ENCODE peak calls at places on chromosomes 11 and 22, in ten cellular contexts. P, G, O, T, Q, N, X, L, Z and U are unnamed samples.

GRCh38 chr11:88335284-88335683 is 2.3 kb downstream of the CTSC start:
- DNase-seq in P (no peak), G (no peak), O (no peak), T (no peak), Q (no peak), N (no peak), X (no peak), L (no peak), Z (no peak), U (no peak)

GRCh38 chr11:14310696-14311095 is 48.3 kb downstream of the RRAS2 start:
- DNase-seq in P (no peak), G (no peak), O (no peak), T (no peak), Q (no peak), N (peak; percentile 50), X (no peak), L (peak; percentile 81), Z (no peak), U (no peak)

GRCh38 chr11:133841279-133842043 is 3.9 kb downstream of the SPATA19 start:
- DNase-seq in P (no peak), G (no peak), O (no peak), T (no peak), Q (no peak), N (no peak), X (no peak), L (no peak), Z (no peak), U (no peak)

GRCh38 chr22:46070722-46071450 is 79.4 kb upstream of the PPARA start:
- DNase-seq in P (peak; percentile 64), G (peak; percentile 59), O (peak; percentile 83), T (peak; percentile 89), Q (peak; percentile 69), N (peak; percentile 60), X (peak; percentile 80), L (peak; percentile 89), Z (peak; percentile 73), U (peak; percentile 68)

GRCh38 chr11:64028398-64029115 is 7.2 kb upstream of the FLRT1 start:
- DNase-seq in P (no peak), G (peak; percentile 24), O (no peak), T (no peak), Q (no peak), N (peak; percentile 47), X (peak; percentile 93), L (peak; percentile 26), Z (peak; percentile 96), U (no peak)

GRCh38 chr11:14308114-14308896 is 50.7 kb downstream of the RRAS2 start:
- DNase-seq in P (no peak), G (peak; percentile 71), O (no peak), T (no peak), Q (no peak), N (peak; percentile 83), X (no peak), L (peak; percentile 66), Z (peak; percentile 53), U (no peak)

GRCh38 chr22:50672471-50673230 is at the start of gene SHANK3:
- DNase-seq in P (peak; percentile 80), G (no peak), O (peak; percentile 66), T (no peak), Q (peak; percentile 21), N (no peak), X (peak; percentile 48), L (no peak), Z (no peak), U (no peak)

GRCh38 chr11:108938604-108939003 is 273.7 kb downstream of the DDX10 start:
- DNase-seq in P (no peak), G (no peak), O (no peak), T (no peak), Q (no peak), N (no peak), X (no peak), L (peak; percentile 47), Z (no peak), U (no peak)

GRCh38 chr11:3849297-3849874 is 6.1 kb upstream of the STIM1 start:
- DNase-seq in P (no peak), G (peak; percentile 58), O (no peak), T (no peak), Q (no peak), N (peak; percentile 65), X (peak; percentile 57), L (peak; percentile 75), Z (peak; percentile 55), U (peak; percentile 56)

GRCh38 chr11:128448487-128448886 is 138.9 kb downstream of the ETS1 start:
- DNase-seq in P (no peak), G (no peak), O (no peak), T (no peak), Q (no peak), N (peak; percentile 89), X (peak; percentile 77), L (peak; percentile 59), Z (no peak), U (peak; percentile 86)
- TF ChIP-seq CTCF in P (no peak), G (no peak), O (no peak), T (no peak), Q (no peak), N (peak; percentile 23), X (peak; percentile 41), L (no peak), Z (no peak), U (no peak)

GRCh38 chr11:69053169-69053477 is 4.4 kb downstream of the TPCN2 start:
- DNase-seq in P (no peak), G (no peak), O (no peak), T (no peak), Q (no peak), N (no peak), X (no peak), L (no peak), Z (no peak), U (no peak)

GRCh38 chr11:69053546-69054396 is 5.0 kb downstream of the TPCN2 start:
- DNase-seq in P (no peak), G (no peak), O (no peak), T (no peak), Q (no peak), N (no peak), X (no peak), L (no peak), Z (no peak), U (no peak)

GRCh38 chr11:69051381-69052342 is 2.9 kb downstream of the TPCN2 start:
- DNase-seq in P (peak; percentile 76), G (no peak), O (no peak), T (no peak), Q (no peak), N (no peak), X (no peak), L (no peak), Z (no peak), U (no peak)

GRCh38 chr11:69050592-69051380 is 2.1 kb downstream of the TPCN2 start:
- DNase-seq in P (no peak), G (no peak), O (no peak), T (no peak), Q (no peak), N (no peak), X (no peak), L (no peak), Z (no peak), U (no peak)

GRCh38 chr11:69052343-69053168 is 3.8 kb downstream of the TPCN2 start:
- DNase-seq in P (no peak), G (no peak), O (no peak), T (no peak), Q (no peak), N (no peak), X (no peak), L (no peak), Z (no peak), U (no peak)
- H3K4me3 ChIP-seq in P (no peak overlapping the region), G (no peak overlapping the region), O (no peak overlapping the region), T (no peak overlapping the region), Q (no peak overlapping the region), N (no peak overlapping the region), X (no peak overlapping the region), L (no peak overlapping the region), Z (no peak overlapping the region), U (no peak overlapping the region)

GRCh38 chr11:102253018-102253775 is 64.1 kb upstream of the BIRC3 start:
- DNase-seq in P (no peak), G (no peak), O (no peak), T (no peak), Q (no peak), N (no peak), X (peak; percentile 71), L (no peak), Z (no peak), U (peak; percentile 48)

GRCh38 chr11:102256251-102256650 is 61.0 kb upstream of the BIRC3 start:
- DNase-seq in P (no peak), G (peak; percentile 55), O (no peak), T (no peak), Q (no peak), N (peak; percentile 80), X (no peak), L (peak; percentile 81), Z (no peak), U (no peak)

GRCh38 chr11:102251423-102251822 is 65.9 kb upstream of the BIRC3 start:
- DNase-seq in P (no peak), G (no peak), O (no peak), T (no peak), Q (no peak), N (no peak), X (no peak), L (no peak), Z (no peak), U (no peak)

GRCh38 chr11:102252339-102252891 is 64.9 kb upstream of the BIRC3 start:
- DNase-seq in P (no peak), G (no peak), O (no peak), T (no peak), Q (no peak), N (no peak), X (no peak), L (peak; percentile 66), Z (no peak), U (no peak)

GRCh38 chr11:102254047-102254446 is 63.2 kb upstream of the BIRC3 start:
- DNase-seq in P (no peak), G (no peak), O (no peak), T (no peak), Q (no peak), N (no peak), X (peak; percentile 63), L (peak; percentile 34), Z (peak; percentile 40), U (no peak)
- TF ChIP-seq CTCF in P (peak; percentile 10), G (no peak), O (no peak), T (peak; percentile 28), Q (no peak), N (peak; percentile 44), X (peak; percentile 73), L (no peak), Z (peak; percentile 59), U (no peak)

GRCh38 chr22:38081941-38082828 is 1.8 kb downstream of the SLC16A8 start:
- DNase-seq in P (no peak), G (no peak), O (peak; percentile 13), T (no peak), Q (no peak), N (no peak), X (peak; percentile 67), L (no peak), Z (no peak), U (no peak)

GRCh38 chr22:38080847-38081635 is 2.9 kb downstream of the SLC16A8 start:
- DNase-seq in P (no peak), G (peak; percentile 24), O (no peak), T (no peak), Q (no peak), N (peak; percentile 30), X (peak; percentile 82), L (peak; percentile 66), Z (peak; percentile 74), U (peak; percentile 41)

GRCh38 chr22:38081636-38081940 is 2.4 kb downstream of the SLC16A8 start:
- DNase-seq in P (no peak), G (no peak), O (no peak), T (no peak), Q (no peak), N (no peak), X (no peak), L (no peak), Z (no peak), U (no peak)

GRCh38 chr22:38079804-38080203 is 4.2 kb downstream of the SLC16A8 start:
- DNase-seq in P (no peak), G (no peak), O (no peak), T (no peak), Q (no peak), N (no peak), X (peak; percentile 38), L (no peak), Z (no peak), U (no peak)

GRCh38 chr22:38080468-38080846 is 3.5 kb downstream of the SLC16A8 start:
- DNase-seq in P (no peak), G (no peak), O (no peak), T (no peak), Q (no peak), N (no peak), X (no peak), L (no peak), Z (no peak), U (no peak)
- H3K4me3 ChIP-seq in P (no peak overlapping the region), G (no peak overlapping the region), O (peak overlapping the region; percentile 59), T (peak overlapping the region; percentile 35), Q (peak overlapping the region; percentile 37), N (no peak overlapping the region), X (no peak overlapping the region), L (no peak overlapping the region), Z (no peak overlapping the region), U (no peak overlapping the region)